ENCODE peak calls at places on chromosome 17, in seven cellular contexts. M is iris pigment epithelial cell; E is omental fat pad; N is HTR-8/SVneo; P is stimulated activated CD4-positive, alpha-beta T cell treated with anti-CD3 and anti-CD28 coated beads, Interleukin-1b, Interleukin-23, amount 100 ng/mL, for 24 hours; I is activated CD4-positive, alpha-beta T cell treated with anti-CD3 and anti-CD28 coated beads, Interleukin-2, amount 10 ng/mL, durations not matched to agents 7 days and 5 days; L is ecto neural progenitor cell. S is an unnamed sample.

GRCh38 chr17:5706835-5707234 is 122.5 kb upstream of the NLRP1 start:
- DNase-seq in M (peak; percentile 58), N (peak; percentile 60), P (peak; percentile 20), L (peak; percentile 84), I (peak; percentile 53), E (no peak), S (peak; percentile 52)

GRCh38 chr17:28350271-28350670 is 7.1 kb downstream of the POLDIP2 start:
- DNase-seq in L (no peak), N (no peak), I (no peak), P (no peak), E (no peak), M (no peak), S (no peak)

GRCh38 chr17:81082177-81083073 is 47.5 kb downstream of the BAIAP2 start:
- DNase-seq in P (no peak), E (no peak), M (no peak), N (no peak), L (no peak), I (no peak), S (no peak)

GRCh38 chr17:44039829-44040635 is 25.3 kb upstream of the TMEM101 start:
- DNase-seq in N (no peak), L (no peak), I (no peak), M (peak; percentile 57), E (no peak), P (no peak), S (no peak)

GRCh38 chr17:77297693-77298666 is 157.2 kb downstream of the SEC14L1 start:
- DNase-seq in N (no peak), I (no peak), L (no peak), E (no peak), M (peak; percentile 70), P (no peak), S (no peak)

GRCh38 chr17:44071198-44071520 is 624 bp downstream of the G6PC3 start:
- DNase-seq in I (no peak), L (no peak), E (no peak), M (peak; percentile 85), P (peak; percentile 54), N (no peak), S (no peak)

GRCh38 chr17:55305321-55306087 is 40.7 kb downstream of the HLF start:
- DNase-seq in E (no peak), M (no peak), P (no peak), L (no peak), N (no peak), I (no peak), S (no peak)

GRCh38 chr17:16286009-16286946 is 67.0 kb downstream of the CENPV start:
- DNase-seq in N (peak; percentile 96), M (peak; percentile 97), I (peak; percentile 85), E (peak; percentile 42), L (peak; percentile 79), P (peak; percentile 47), S (peak; percentile 43)

GRCh38 chr17:75326587-75326955 is 37.3 kb upstream of the SLC25A19 start:
- DNase-seq in P (no peak), M (peak; percentile 10), L (no peak), I (no peak), N (no peak), E (no peak), S (no peak)

GRCh38 chr17:63150994-63151464 is 185.0 kb downstream of the TANC2 start:
- DNase-seq in M (peak; percentile 51), N (no peak), P (no peak), I (no peak), L (peak; percentile 58), E (no peak), S (no peak)

GRCh38 chr17:7712111-7712771 is 5.3 kb upstream of the DNAH2 start:
- DNase-seq in I (no peak), N (no peak), L (peak; percentile 93), P (no peak), E (no peak), M (no peak), S (peak; percentile 30)

GRCh38 chr17:45320931-45321461 is 4.2 kb upstream of the MAP3K14 start:
- DNase-seq in N (peak; percentile 98), E (no peak), P (no peak), I (no peak), L (no peak), M (peak; percentile 92), S (no peak)

GRCh38 chr17:58172369-58173071 is 5.7 kb downstream of the OR4D2 start:
- DNase-seq in P (no peak), I (peak; percentile 73), E (no peak), N (peak; percentile 69), L (no peak), M (peak; percentile 46), S (peak; percentile 43)

GRCh38 chr17:16987830-16988601 is 16.1 kb upstream of the TNFRSF13B start:
- DNase-seq in N (peak; percentile 76), E (no peak), I (peak; percentile 78), M (peak; percentile 80), P (peak; percentile 41), L (peak; percentile 62), S (peak; percentile 83)

GRCh38 chr17:5139454-5139725 is 23.6 kb downstream of the USP6 start:
- DNase-seq in M (no peak), N (no peak), I (no peak), E (no peak), L (peak; percentile 42), P (no peak), S (no peak)